ENCODE peak calls at places on chromosomes 1 and 21, in six cellular contexts. A is H9, T is IMR-90, P is neuronal stem cell, F is mesenchymal stem cell, H is H1. E is an unnamed sample.

GRCh38 chr1:53114581-53115400 is 27.6 kb downstream of the SLC1A7 start:
- DNase-seq in H (no peak), T (no peak), A (no peak), P (no peak), F (no peak), E (no peak)

GRCh38 chr1:165954940-165955339 is 127.5 kb downstream of the UCK2 start:
- DNase-seq in H (no peak), F (peak; percentile 33), A (no peak), P (no peak), T (peak; percentile 69), E (no peak)

GRCh38 chr1:164363980-164364379 is 195.0 kb upstream of the PBX1 start:
- DNase-seq in T (no peak), A (no peak), H (no peak), P (no peak), F (no peak), E (no peak)

GRCh38 chr1:24369199-24369598 is 44.4 kb downstream of the STPG1 start:
- DNase-seq in H (no peak), T (no peak), P (no peak), A (no peak), F (no peak), E (no peak)

GRCh38 chr21:26572668-26573381 is at the start of gene CYYR1:
- DNase-seq in H (peak; percentile 87), T (no peak), A (peak; percentile 77), P (peak; percentile 63), F (peak; percentile 28), E (no peak)

GRCh38 chr1:109975718-109976117 is 8.8 kb upstream of the AHCYL1 start:
- DNase-seq in H (no peak), A (no peak), T (peak; percentile 85), F (peak; percentile 80), P (no peak), E (no peak)

GRCh38 chr1:227947678-227948492 is at the start of gene WNT9A:
- DNase-seq in T (peak; percentile 49), H (peak; percentile 78), A (no peak), P (peak; percentile 83), F (peak; percentile 38), E (peak; percentile 46)

GRCh38 chr1:87367549-87367948 is 38.9 kb downstream of the LMO4 start:
- DNase-seq in T (no peak), H (no peak), A (no peak), F (no peak), P (no peak), E (no peak)

GRCh38 chr1:53625766-53626520 is 113.0 kb downstream of the GLIS1 start:
- DNase-seq in H (peak; percentile 28), A (peak; percentile 15), P (no peak), F (no peak), T (peak; percentile 13), E (no peak)

GRCh38 chr1:154265586-154265985 is 6.8 kb upstream of the HAX1 start:
- DNase-seq in F (no peak), P (no peak), A (no peak), H (no peak), T (no peak), E (no peak)

GRCh38 chr1:71638081-71638766 is 557.4 kb upstream of the ZRANB2 start:
- DNase-seq in A (no peak), H (no peak), T (peak; percentile 88), P (no peak), F (peak; percentile 15), E (no peak)

GRCh38 chr1:117244971-117245370 is 34.2 kb upstream of the VTCN1 start:
- DNase-seq in F (no peak), A (no peak), T (no peak), P (no peak), H (no peak), E (no peak)

GRCh38 chr1:244302889-244303609 is 148.7 kb downstream of the ADSS2 start:
- DNase-seq in F (peak; percentile 59), P (no peak), A (no peak), H (no peak), T (peak; percentile 54), E (peak; percentile 98)

GRCh38 chr1:75727571-75727970 is 3.1 kb downstream of the ACADM start:
- DNase-seq in P (no peak), F (no peak), A (no peak), T (no peak), H (no peak), E (no peak)

GRCh38 chr1:54610048-54610447 is 13.3 kb downstream of the FAM151A start:
- DNase-seq in F (peak; percentile 9), P (no peak), A (peak; percentile 59), H (no peak), T (peak; percentile 26), E (peak; percentile 75)

GRCh38 chr1:12556957-12557935 is 60.8 kb downstream of the DHRS3 start:
- DNase-seq in A (no peak), H (no peak), P (no peak), F (no peak), T (peak; percentile 37), E (no peak)

GRCh38 chr1:225882699-225883615 is 777 bp upstream of the TMEM63A start:
- DNase-seq in F (peak; percentile 66), P (peak; percentile 31), H (no peak), A (peak; percentile 59), T (peak; percentile 23), E (no peak)

GRCh38 chr1:192010406-192010805 is 147.9 kb upstream of the RGS18 start:
- DNase-seq in T (peak; percentile 81), P (no peak), F (peak; percentile 56), A (no peak), H (no peak), E (no peak)
- H2AFZ ChIP-seq in T (no peak overlapping the region), P (peak overlapping the region; percentile 5), F (no peak overlapping the region), A (no peak overlapping the region), H (no peak overlapping the region), E (no peak overlapping the region)

GRCh38 chr1:67314696-67315095 is 7.0 kb downstream of the IL12RB2 start:
- DNase-seq in H (no peak), A (no peak), T (no peak), P (no peak), F (no peak), E (no peak)
- H3K27me3 ChIP-seq in H (no peaks in the 10 kb centered on the region), A (no peaks in the 10 kb centered on the region), T (peaks cover 20% of the 10 kb centered on the region), P (no peaks in the 10 kb centered on the region), F (peaks cover 27% of the 10 kb centered on the region), E (no peaks in the 10 kb centered on the region)

DNA sequence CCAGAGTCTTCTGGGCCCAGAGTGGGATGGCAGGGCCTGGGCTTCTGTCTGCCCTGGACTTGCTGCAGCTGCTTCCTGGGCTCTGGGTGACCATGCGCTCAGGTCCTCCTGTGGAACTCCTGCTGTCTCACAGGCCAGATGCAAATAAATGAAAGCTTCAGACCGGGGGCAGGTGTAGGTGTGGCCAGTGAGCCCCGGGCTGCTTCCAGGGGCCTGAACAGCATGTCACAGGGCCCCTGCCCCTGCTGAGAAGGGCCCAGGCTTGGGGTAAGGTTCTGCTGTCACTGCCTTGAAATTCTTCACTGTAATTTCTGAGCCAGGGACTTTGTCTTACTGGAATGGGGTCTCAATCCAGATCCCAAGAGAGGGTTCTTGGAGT is 2.5 kb upstream of the PKNOX1 start:
- DNase-seq in A (peak; percentile 80), H (no peak), T (no peak), P (no peak), F (no peak), E (no peak)
- H2BK5ac ChIP-seq in A (no peak overlapping the region), H (peak overlapping the region; percentile 36), T (no peak overlapping the region), P (no peak overlapping the region), F (no peak overlapping the region), E (peak overlapping the region; percentile 16)

DNA sequence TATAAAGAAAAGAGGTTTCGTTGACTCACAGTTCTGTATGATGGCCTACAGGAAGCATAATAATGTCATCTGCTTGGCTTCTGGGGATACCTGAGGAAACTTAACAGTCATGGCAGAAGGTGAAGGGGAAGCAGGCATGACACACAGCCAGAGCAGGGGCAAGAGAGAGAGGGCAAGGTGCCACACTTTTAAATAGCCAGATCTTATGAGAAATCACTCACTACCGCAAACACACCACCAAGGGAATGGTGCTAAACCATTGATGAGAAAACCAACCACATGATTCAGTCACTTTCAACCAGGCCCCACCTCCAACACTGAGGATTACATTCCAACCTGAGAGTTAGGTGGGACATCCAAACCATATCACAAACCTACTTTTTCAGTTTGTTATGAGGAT is 245.9 kb upstream of the SGIP1 start:
- DNase-seq in F (no peak), T (no peak), H (no peak), P (no peak), A (no peak), E (no peak)
- H2AFZ ChIP-seq in F (no peak overlapping the region), T (no peak overlapping the region), H (no peak overlapping the region), P (no peak overlapping the region), A (no peak overlapping the region), E (no peak overlapping the region)